ENCODE peak calls at places on chromosomes 1 and 21, in eight cellular contexts. One of them, this sample, is unnamed.

GRCh38 chr1:6180215-6180577 is at the start of gene CHD5:
- DNase-seq in fibroblast of mammary gland: no peak
- DNase-seq in neural crest cell: no peak
- DNase-seq in nephron progenitor cell: peak; percentile 56
- DNase-seq in A549: no peak
- DNase-seq in fibroblast of the aortic adventitia: no peak
- DNase-seq in lung: no peak
- DNase-seq in tibial nerve: no peak
- DNase-seq in this sample: no peak

GRCh38 chr1:113423826-113424225 is 33.5 kb downstream of the MAGI3 start:
- DNase-seq in neural crest cell: no peak
- DNase-seq in lung: no peak
- DNase-seq in A549: no peak
- DNase-seq in nephron progenitor cell: no peak
- DNase-seq in fibroblast of the aortic adventitia: no peak
- DNase-seq in tibial nerve: no peak
- DNase-seq in fibroblast of mammary gland: no peak
- DNase-seq in this sample: no peak

GRCh38 chr1:178192686-178193085 is 98.8 kb downstream of the RASAL2 start:
- DNase-seq in fibroblast of the aortic adventitia: peak; percentile 74
- DNase-seq in tibial nerve: no peak
- DNase-seq in A549: peak; percentile 87
- DNase-seq in neural crest cell: no peak
- DNase-seq in lung: peak; percentile 31
- DNase-seq in nephron progenitor cell: no peak
- DNase-seq in fibroblast of mammary gland: peak; percentile 84
- DNase-seq in this sample: no peak

GRCh38 chr21:15009964-15010363 is 54.8 kb downstream of the NRIP1 start:
- DNase-seq in lung: no peak
- DNase-seq in A549: no peak
- DNase-seq in neural crest cell: no peak
- DNase-seq in nephron progenitor cell: no peak
- DNase-seq in fibroblast of the aortic adventitia: peak; percentile 79
- DNase-seq in tibial nerve: no peak
- DNase-seq in fibroblast of mammary gland: peak; percentile 69
- DNase-seq in this sample: no peak

GRCh38 chr1:55070291-55070690 is 30.9 kb downstream of the PCSK9 start:
- DNase-seq in fibroblast of the aortic adventitia: no peak
- DNase-seq in fibroblast of mammary gland: no peak
- DNase-seq in neural crest cell: no peak
- DNase-seq in lung: no peak
- DNase-seq in nephron progenitor cell: no peak
- DNase-seq in tibial nerve: no peak
- DNase-seq in A549: no peak
- DNase-seq in this sample: no peak

GRCh38 chr1:51736702-51737101 is 119.8 kb downstream of the OSBPL9 start:
- DNase-seq in tibial nerve: no peak
- DNase-seq in neural crest cell: no peak
- DNase-seq in lung: no peak
- DNase-seq in A549: peak; percentile 69
- DNase-seq in nephron progenitor cell: no peak
- DNase-seq in fibroblast of mammary gland: peak; percentile 79
- DNase-seq in fibroblast of the aortic adventitia: peak; percentile 93
- DNase-seq in this sample: no peak

GRCh38 chr1:93614550-93615200 is 67.0 kb downstream of the BCAR3 start:
- DNase-seq in lung: no peak
- DNase-seq in nephron progenitor cell: no peak
- DNase-seq in neural crest cell: no peak
- DNase-seq in fibroblast of the aortic adventitia: peak; percentile 86
- DNase-seq in tibial nerve: no peak
- DNase-seq in fibroblast of mammary gland: peak; percentile 47
- DNase-seq in A549: no peak
- DNase-seq in this sample: no peak

GRCh38 chr1:174243451-174244000 is 84.2 kb downstream of the RABGAP1L start:
- DNase-seq in fibroblast of the aortic adventitia: no peak
- DNase-seq in tibial nerve: no peak
- DNase-seq in neural crest cell: no peak
- DNase-seq in A549: no peak
- DNase-seq in fibroblast of mammary gland: no peak
- DNase-seq in lung: no peak
- DNase-seq in nephron progenitor cell: no peak
- DNase-seq in this sample: no peak

GRCh38 chr1:172629638-172630037 is 29.3 kb upstream of the FASLG start:
- DNase-seq in nephron progenitor cell: no peak
- DNase-seq in neural crest cell: no peak
- DNase-seq in fibroblast of the aortic adventitia: no peak
- DNase-seq in fibroblast of mammary gland: no peak
- DNase-seq in lung: no peak
- DNase-seq in A549: no peak
- DNase-seq in tibial nerve: no peak
- DNase-seq in this sample: no peak

GRCh38 chr1:150967936-150968335 is 6.7 kb downstream of the CERS2 start:
- DNase-seq in fibroblast of the aortic adventitia: no peak
- DNase-seq in neural crest cell: no peak
- DNase-seq in lung: no peak
- DNase-seq in tibial nerve: no peak
- DNase-seq in A549: no peak
- DNase-seq in nephron progenitor cell: no peak
- DNase-seq in fibroblast of mammary gland: no peak
- DNase-seq in this sample: no peak

GRCh38 chr1:102234753-102235359 is 238.1 kb upstream of the OLFM3 start:
- DNase-seq in fibroblast of the aortic adventitia: no peak
- DNase-seq in lung: no peak
- DNase-seq in A549: no peak
- DNase-seq in neural crest cell: no peak
- DNase-seq in tibial nerve: no peak
- DNase-seq in fibroblast of mammary gland: no peak
- DNase-seq in nephron progenitor cell: no peak
- DNase-seq in this sample: no peak

GRCh38 chr1:21624577-21625389 is 44.4 kb downstream of the RAP1GAP start:
- DNase-seq in fibroblast of mammary gland: no peak
- DNase-seq in tibial nerve: no peak
- DNase-seq in A549: no peak
- DNase-seq in fibroblast of the aortic adventitia: peak; percentile 8
- DNase-seq in neural crest cell: no peak
- DNase-seq in nephron progenitor cell: no peak
- DNase-seq in lung: no peak
- DNase-seq in this sample: no peak

GRCh38 chr1:67686272-67687197 is 1.5 kb downstream of the GADD45A start:
- DNase-seq in fibroblast of mammary gland: peak; percentile 99
- DNase-seq in nephron progenitor cell: peak; percentile 79
- DNase-seq in lung: peak; percentile 71
- DNase-seq in fibroblast of the aortic adventitia: peak; percentile 100
- DNase-seq in neural crest cell: peak; percentile 57
- DNase-seq in tibial nerve: peak; percentile 41
- DNase-seq in A549: peak; percentile 82
- DNase-seq in this sample: peak; percentile 85

GRCh38 chr1:37362990-37363389 is 111.4 kb upstream of the ZC3H12A start:
- DNase-seq in lung: no peak
- DNase-seq in nephron progenitor cell: peak; percentile 28
- DNase-seq in fibroblast of the aortic adventitia: no peak
- DNase-seq in tibial nerve: no peak
- DNase-seq in A549: no peak
- DNase-seq in neural crest cell: no peak
- DNase-seq in fibroblast of mammary gland: no peak
- DNase-seq in this sample: peak; percentile 44

GRCh38 chr1:223258751-223259177 is 105.2 kb downstream of the SUSD4 start:
- DNase-seq in fibroblast of mammary gland: peak; percentile 60
- DNase-seq in neural crest cell: no peak
- DNase-seq in A549: peak; percentile 80
- DNase-seq in lung: no peak
- DNase-seq in nephron progenitor cell: no peak
- DNase-seq in fibroblast of the aortic adventitia: peak; percentile 71
- DNase-seq in tibial nerve: no peak
- DNase-seq in this sample: no peak

GRCh38 chr1:184545601-184546000 is 158.8 kb downstream of the C1orf21 start:
- DNase-seq in A549: no peak
- DNase-seq in lung: no peak
- DNase-seq in nephron progenitor cell: no peak
- DNase-seq in fibroblast of mammary gland: peak; percentile 48
- DNase-seq in fibroblast of the aortic adventitia: peak; percentile 83
- DNase-seq in neural crest cell: no peak
- DNase-seq in tibial nerve: no peak
- DNase-seq in this sample: no peak

GRCh38 chr1:32352831-32353383 is 9.4 kb downstream of the FAM229A start:
- DNase-seq in fibroblast of the aortic adventitia: peak; percentile 23
- DNase-seq in lung: no peak
- DNase-seq in fibroblast of mammary gland: peak; percentile 38
- DNase-seq in neural crest cell: no peak
- DNase-seq in tibial nerve: no peak
- DNase-seq in nephron progenitor cell: no peak
- DNase-seq in A549: no peak
- DNase-seq in this sample: no peak

GRCh38 chr1:205870236-205870635 is 20.3 kb upstream of the PM20D1 start:
- DNase-seq in A549: no peak
- DNase-seq in tibial nerve: no peak
- DNase-seq in fibroblast of mammary gland: no peak
- DNase-seq in fibroblast of the aortic adventitia: no peak
- DNase-seq in neural crest cell: no peak
- DNase-seq in nephron progenitor cell: no peak
- DNase-seq in lung: no peak
- DNase-seq in this sample: no peak

GRCh38 chr1:53541263-53541625 is 82.0 kb downstream of the DMRTB1 start:
- DNase-seq in nephron progenitor cell: no peak
- DNase-seq in fibroblast of the aortic adventitia: no peak
- DNase-seq in A549: no peak
- DNase-seq in tibial nerve: no peak
- DNase-seq in neural crest cell: no peak
- DNase-seq in fibroblast of mammary gland: no peak
- DNase-seq in lung: no peak
- DNase-seq in this sample: peak; percentile 4

GRCh38 chr1:53543130-53543770 is 84.1 kb downstream of the DMRTB1 start:
- DNase-seq in tibial nerve: no peak
- DNase-seq in nephron progenitor cell: no peak
- DNase-seq in A549: no peak
- DNase-seq in fibroblast of the aortic adventitia: no peak
- DNase-seq in fibroblast of mammary gland: no peak
- DNase-seq in neural crest cell: no peak
- DNase-seq in lung: no peak
- DNase-seq in this sample: peak; percentile 13

GRCh38 chr1:53542551-53542950 is 83.4 kb downstream of the DMRTB1 start:
- DNase-seq in tibial nerve: no peak
- DNase-seq in nephron progenitor cell: no peak
- DNase-seq in lung: no peak
- DNase-seq in fibroblast of mammary gland: no peak
- DNase-seq in neural crest cell: no peak
- DNase-seq in fibroblast of the aortic adventitia: no peak
- DNase-seq in A549: no peak
- DNase-seq in this sample: peak; percentile 10

GRCh38 chr1:53540604-53541262 is 81.5 kb downstream of the DMRTB1 start:
- DNase-seq in fibroblast of mammary gland: no peak
- DNase-seq in fibroblast of the aortic adventitia: no peak
- DNase-seq in neural crest cell: no peak
- DNase-seq in tibial nerve: no peak
- DNase-seq in A549: no peak
- DNase-seq in nephron progenitor cell: no peak
- DNase-seq in lung: no peak
- DNase-seq in this sample: peak; percentile 2

GRCh38 chr1:53541761-53542550 is 82.8 kb downstream of the DMRTB1 start:
- DNase-seq in neural crest cell: no peak
- DNase-seq in fibroblast of mammary gland: peak; percentile 84
- DNase-seq in tibial nerve: no peak
- DNase-seq in lung: no peak
- DNase-seq in nephron progenitor cell: peak; percentile 28
- DNase-seq in A549: peak; percentile 70
- DNase-seq in fibroblast of the aortic adventitia: peak; percentile 32
- DNase-seq in this sample: peak; percentile 48
- TF ChIP-seq CTCF in neural crest cell: peak; percentile 33
- TF ChIP-seq CTCF in fibroblast of mammary gland: peak; percentile 47
- TF ChIP-seq CTCF in tibial nerve: no peak
- TF ChIP-seq CTCF in lung: no peak
- TF ChIP-seq CTCF in nephron progenitor cell: no peak
- TF ChIP-seq CTCF in A549: peak; percentile 33
- TF ChIP-seq CTCF in fibroblast of the aortic adventitia: no peak
- TF ChIP-seq CTCF in this sample: peak; percentile 27

GRCh38 chr21:34242973-34243372 is 120.8 kb upstream of the KCNE2 start:
- DNase-seq in lung: no peak
- DNase-seq in A549: no peak
- DNase-seq in fibroblast of the aortic adventitia: no peak
- DNase-seq in fibroblast of mammary gland: no peak
- DNase-seq in neural crest cell: no peak
- DNase-seq in nephron progenitor cell: no peak
- DNase-seq in tibial nerve: no peak
- DNase-seq in this sample: no peak

GRCh38 chr21:34243562-34243961 is 120.2 kb upstream of the KCNE2 start:
- DNase-seq in tibial nerve: no peak
- DNase-seq in lung: peak; percentile 29
- DNase-seq in fibroblast of mammary gland: peak; percentile 39
- DNase-seq in fibroblast of the aortic adventitia: peak; percentile 9
- DNase-seq in neural crest cell: no peak
- DNase-seq in nephron progenitor cell: peak; percentile 4
- DNase-seq in A549: peak; percentile 16
- DNase-seq in this sample: no peak
- TF ChIP-seq CTCF in tibial nerve: no peak
- TF ChIP-seq CTCF in lung: no peak
- TF ChIP-seq CTCF in fibroblast of mammary gland: peak; percentile 65
- TF ChIP-seq CTCF in fibroblast of the aortic adventitia: peak; percentile 49
- TF ChIP-seq CTCF in neural crest cell: peak; percentile 50
- TF ChIP-seq CTCF in nephron progenitor cell: peak; percentile 32
- TF ChIP-seq CTCF in A549: no peak
- TF ChIP-seq CTCF in this sample: no peak

GRCh38 chr21:42258885-42259407 is 40.0 kb downstream of the ABCG1 start:
- DNase-seq in A549: no peak
- DNase-seq in fibroblast of mammary gland: no peak
- DNase-seq in nephron progenitor cell: no peak
- DNase-seq in lung: no peak
- DNase-seq in neural crest cell: no peak
- DNase-seq in tibial nerve: no peak
- DNase-seq in fibroblast of the aortic adventitia: no peak
- DNase-seq in this sample: no peak
- TF ChIP-seq CTCF in A549: no peak
- TF ChIP-seq CTCF in fibroblast of mammary gland: no peak
- TF ChIP-seq CTCF in nephron progenitor cell: no peak
- TF ChIP-seq CTCF in lung: no peak
- TF ChIP-seq CTCF in neural crest cell: peak; percentile 23
- TF ChIP-seq CTCF in tibial nerve: no peak
- TF ChIP-seq CTCF in fibroblast of the aortic adventitia: no peak
- TF ChIP-seq CTCF in this sample: no peak

GRCh38 chr1:97014426-97014825 is 292.8 kb downstream of the PTBP2 start:
- DNase-seq in nephron progenitor cell: no peak
- DNase-seq in lung: no peak
- DNase-seq in neural crest cell: no peak
- DNase-seq in fibroblast of mammary gland: no peak
- DNase-seq in fibroblast of the aortic adventitia: no peak
- DNase-seq in tibial nerve: no peak
- DNase-seq in A549: no peak
- DNase-seq in this sample: no peak

GRCh38 chr1:97013904-97014303 is 292.3 kb downstream of the PTBP2 start:
- DNase-seq in A549: no peak
- DNase-seq in tibial nerve: no peak
- DNase-seq in fibroblast of the aortic adventitia: peak; percentile 79
- DNase-seq in nephron progenitor cell: no peak
- DNase-seq in fibroblast of mammary gland: peak; percentile 90
- DNase-seq in neural crest cell: no peak
- DNase-seq in lung: no peak
- DNase-seq in this sample: no peak

DNA sequence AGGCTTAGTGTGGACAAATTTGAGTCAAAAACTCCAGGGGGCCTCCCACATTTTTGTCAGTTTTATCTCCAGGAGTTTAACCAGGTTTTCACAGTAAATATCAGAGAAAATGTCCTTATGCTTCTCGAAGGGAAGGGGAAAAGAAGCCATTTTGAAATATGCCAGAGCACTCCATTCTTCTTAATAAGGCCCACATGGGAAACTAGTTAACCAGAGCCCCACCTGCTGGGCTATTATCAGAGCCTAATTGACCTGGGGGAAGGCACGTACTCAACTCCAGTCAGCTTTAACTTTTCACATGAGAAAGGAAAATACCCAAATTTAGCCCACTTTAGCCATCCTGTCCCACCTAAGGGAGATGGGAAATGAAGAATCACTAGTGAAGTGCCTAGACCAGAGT is 296.3 kb downstream of the PTBP2 start:
- DNase-seq in lung: no peak
- DNase-seq in tibial nerve: no peak
- DNase-seq in A549: peak; percentile 1
- DNase-seq in neural crest cell: no peak
- DNase-seq in fibroblast of the aortic adventitia: no peak
- DNase-seq in fibroblast of mammary gland: no peak
- DNase-seq in nephron progenitor cell: no peak
- DNase-seq in this sample: no peak
- TF ChIP-seq CTCF in lung: no peak
- TF ChIP-seq CTCF in tibial nerve: no peak
- TF ChIP-seq CTCF in A549: no peak
- TF ChIP-seq CTCF in neural crest cell: no peak
- TF ChIP-seq CTCF in fibroblast of the aortic adventitia: no peak
- TF ChIP-seq CTCF in fibroblast of mammary gland: no peak
- TF ChIP-seq CTCF in nephron progenitor cell: no peak
- TF ChIP-seq CTCF in this sample: no peak